ENCODE peak calls at places on chromosome 3, in ten cellular contexts. M, O, R, Z, I, E, B, S, T and Y are unnamed samples.

GRCh38 chr3:149967067-149967685 is 3.5 kb downstream of the PFN2 start:
- DNase-seq in I (no peak), S (no peak), B (peak), M (no peak), O (peak), R (peak), Z (peak), T (peak), E (no peak), Y (no peak)

GRCh38 chr3:179279294-179279693 is 28.4 kb upstream of the KCNMB3 start:
- DNase-seq in I (no peak), B (no peak), S (no peak), Z (no peak), R (no peak), T (no peak), O (no peak), M (no peak), E (peak), Y (no peak)

GRCh38 chr3:111073186-111073585 is 1.6 kb downstream of the NECTIN3 start:
- DNase-seq in E (no peak), O (no peak), T (no peak), S (no peak), R (peak), M (no peak), B (peak), I (no peak), Z (peak), Y (no peak)

GRCh38 chr3:104429727-104430126 is 937.0 kb upstream of the ALCAM start:
- DNase-seq in O (no peak), R (no peak), Z (no peak), S (no peak), I (no peak), T (no peak), E (no peak), M (no peak), B (no peak), Y (no peak)

GRCh38 chr3:184399410-184399809 is 19.6 kb downstream of the CHRD start:
- DNase-seq in I (no peak), R (peak), E (no peak), Z (peak), M (no peak), B (peak), S (no peak), T (peak), O (no peak), Y (no peak)

GRCh38 chr3:56939759-56940323 is 120.6 kb upstream of the SPATA12 start:
- DNase-seq in R (no peak), E (no peak), S (no peak), T (no peak), I (no peak), B (no peak), O (no peak), Z (no peak), M (no peak), Y (no peak)

GRCh38 chr3:132003685-132004084 is 31.1 kb downstream of the CPNE4 start:
- DNase-seq in Z (no peak), R (no peak), I (no peak), S (no peak), M (no peak), O (no peak), T (no peak), E (no peak), B (no peak), Y (no peak)

GRCh38 chr3:151085889-151086483 is 522 bp downstream of the MED12L start:
- DNase-seq in M (no peak), I (no peak), B (no peak), S (no peak), Z (no peak), T (peak), R (no peak), E (no peak), O (no peak), Y (peak)